ENCODE peak calls at places on chromosomes 5 and 9, in eight cellular contexts. One of them, this sample, is unnamed.

GRCh38 chr5:140351609-140352334 is 5.4 kb upstream of the HBEGF start:
- DNase-seq in Right ventricle myocardium superior: no peak
- DNase-seq in brain microvascular endothelial cell: peak; percentile 79
- DNase-seq in GM13976: peak; percentile 73
- DNase-seq in PC-3: peak; percentile 94
- DNase-seq in effector memory CD4-positive, alpha-beta T cell: no peak
- DNase-seq in NCI-H774: peak; percentile 57
- DNase-seq in iPS DF 19.7: no peak
- DNase-seq in this sample: peak; percentile 77

GRCh38 chr9:27407966-27408365 is 111.0 kb upstream of the EQTN start:
- DNase-seq in NCI-H774: no peak
- DNase-seq in brain microvascular endothelial cell: peak; percentile 77
- DNase-seq in iPS DF 19.7: no peak
- DNase-seq in PC-3: peak; percentile 79
- DNase-seq in effector memory CD4-positive, alpha-beta T cell: no peak
- DNase-seq in Right ventricle myocardium superior: no peak
- DNase-seq in GM13976: no peak
- DNase-seq in this sample: no peak

GRCh38 chr9:123942542-123942941 is 12.6 kb upstream of the DENND1A start:
- DNase-seq in GM13976: no peak
- DNase-seq in Right ventricle myocardium superior: no peak
- DNase-seq in NCI-H774: no peak
- DNase-seq in iPS DF 19.7: no peak
- DNase-seq in effector memory CD4-positive, alpha-beta T cell: no peak
- DNase-seq in brain microvascular endothelial cell: no peak
- DNase-seq in PC-3: no peak
- DNase-seq in this sample: no peak

GRCh38 chr9:94511134-94511942 is 43.5 kb upstream of the PCAT7 start:
- DNase-seq in Right ventricle myocardium superior: no peak
- DNase-seq in iPS DF 19.7: no peak
- DNase-seq in GM13976: no peak
- DNase-seq in NCI-H774: peak; percentile 27
- DNase-seq in PC-3: peak; percentile 19
- DNase-seq in brain microvascular endothelial cell: no peak
- DNase-seq in effector memory CD4-positive, alpha-beta T cell: no peak
- DNase-seq in this sample: no peak

GRCh38 chr9:24413651-24414050 is 132.0 kb downstream of the IZUMO3 start:
- DNase-seq in effector memory CD4-positive, alpha-beta T cell: no peak
- DNase-seq in brain microvascular endothelial cell: no peak
- DNase-seq in iPS DF 19.7: no peak
- DNase-seq in Right ventricle myocardium superior: no peak
- DNase-seq in PC-3: peak; percentile 56
- DNase-seq in GM13976: no peak
- DNase-seq in NCI-H774: no peak
- DNase-seq in this sample: no peak

GRCh38 chr5:142960309-142960696 is 190.1 kb downstream of the ARHGAP26 start:
- DNase-seq in GM13976: no peak
- DNase-seq in iPS DF 19.7: no peak
- DNase-seq in effector memory CD4-positive, alpha-beta T cell: no peak
- DNase-seq in PC-3: peak; percentile 74
- DNase-seq in brain microvascular endothelial cell: peak; percentile 83
- DNase-seq in NCI-H774: no peak
- DNase-seq in Right ventricle myocardium superior: no peak
- DNase-seq in this sample: no peak

GRCh38 chr9:133074111-133074651 is 12.4 kb downstream of the CEL start:
- DNase-seq in Right ventricle myocardium superior: no peak
- DNase-seq in effector memory CD4-positive, alpha-beta T cell: no peak
- DNase-seq in iPS DF 19.7: no peak
- DNase-seq in PC-3: no peak
- DNase-seq in GM13976: no peak
- DNase-seq in brain microvascular endothelial cell: no peak
- DNase-seq in NCI-H774: no peak
- DNase-seq in this sample: no peak

GRCh38 chr9:113511856-113512761 is 48.6 kb downstream of the RGS3 start:
- DNase-seq in iPS DF 19.7: no peak
- DNase-seq in brain microvascular endothelial cell: peak; percentile 55
- DNase-seq in Right ventricle myocardium superior: no peak
- DNase-seq in NCI-H774: no peak
- DNase-seq in effector memory CD4-positive, alpha-beta T cell: peak; percentile 68
- DNase-seq in PC-3: no peak
- DNase-seq in GM13976: peak; percentile 84
- DNase-seq in this sample: no peak

GRCh38 chr9:121350993-121351561 is 19.0 kb downstream of the STOM start:
- DNase-seq in effector memory CD4-positive, alpha-beta T cell: no peak
- DNase-seq in Right ventricle myocardium superior: peak; percentile 72
- DNase-seq in iPS DF 19.7: no peak
- DNase-seq in GM13976: no peak
- DNase-seq in PC-3: peak; percentile 72
- DNase-seq in brain microvascular endothelial cell: peak; percentile 87
- DNase-seq in NCI-H774: no peak
- DNase-seq in this sample: peak; percentile 64

GRCh38 chr9:130149654-130150286 is 22.4 kb upstream of the NCS1 start:
- DNase-seq in brain microvascular endothelial cell: no peak
- DNase-seq in iPS DF 19.7: no peak
- DNase-seq in Right ventricle myocardium superior: peak; percentile 7
- DNase-seq in effector memory CD4-positive, alpha-beta T cell: no peak
- DNase-seq in NCI-H774: no peak
- DNase-seq in GM13976: no peak
- DNase-seq in PC-3: no peak
- DNase-seq in this sample: no peak

GRCh38 chr5:151680944-151681427 is 5.7 kb downstream of the SPARC start:
- DNase-seq in PC-3: no peak
- DNase-seq in iPS DF 19.7: no peak
- DNase-seq in effector memory CD4-positive, alpha-beta T cell: no peak
- DNase-seq in brain microvascular endothelial cell: no peak
- DNase-seq in GM13976: no peak
- DNase-seq in Right ventricle myocardium superior: no peak
- DNase-seq in NCI-H774: no peak
- DNase-seq in this sample: peak; percentile 60

GRCh38 chr9:96084289-96084688 is 208.8 kb downstream of the ERCC6L2 start:
- DNase-seq in iPS DF 19.7: no peak
- DNase-seq in Right ventricle myocardium superior: no peak
- DNase-seq in PC-3: no peak
- DNase-seq in effector memory CD4-positive, alpha-beta T cell: no peak
- DNase-seq in GM13976: no peak
- DNase-seq in brain microvascular endothelial cell: no peak
- DNase-seq in NCI-H774: no peak
- DNase-seq in this sample: no peak

GRCh38 chr9:115118471-115119156 is 657 bp upstream of the TNC start:
- DNase-seq in NCI-H774: peak; percentile 32
- DNase-seq in PC-3: peak; percentile 96
- DNase-seq in GM13976: no peak
- DNase-seq in brain microvascular endothelial cell: peak; percentile 86
- DNase-seq in effector memory CD4-positive, alpha-beta T cell: no peak
- DNase-seq in Right ventricle myocardium superior: peak; percentile 41
- DNase-seq in iPS DF 19.7: peak; percentile 60
- DNase-seq in this sample: no peak

GRCh38 chr5:62486672-62487071 is 74.1 kb downstream of the IPO11 start:
- DNase-seq in effector memory CD4-positive, alpha-beta T cell: no peak
- DNase-seq in brain microvascular endothelial cell: no peak
- DNase-seq in iPS DF 19.7: no peak
- DNase-seq in GM13976: no peak
- DNase-seq in PC-3: peak; percentile 39
- DNase-seq in Right ventricle myocardium superior: no peak
- DNase-seq in NCI-H774: no peak
- DNase-seq in this sample: no peak

GRCh38 chr5:125140855-125141254 is 394.4 kb upstream of the ZNF608 start:
- DNase-seq in iPS DF 19.7: no peak
- DNase-seq in brain microvascular endothelial cell: peak; percentile 60
- DNase-seq in Right ventricle myocardium superior: no peak
- DNase-seq in effector memory CD4-positive, alpha-beta T cell: no peak
- DNase-seq in PC-3: peak; percentile 5
- DNase-seq in GM13976: no peak
- DNase-seq in NCI-H774: no peak
- DNase-seq in this sample: peak; percentile 38

GRCh38 chr9:137085918-137086530 is 761 bp upstream of the MAN1B1 start:
- DNase-seq in PC-3: peak; percentile 44
- DNase-seq in iPS DF 19.7: no peak
- DNase-seq in GM13976: no peak
- DNase-seq in effector memory CD4-positive, alpha-beta T cell: no peak
- DNase-seq in NCI-H774: no peak
- DNase-seq in brain microvascular endothelial cell: no peak
- DNase-seq in Right ventricle myocardium superior: peak; percentile 73
- DNase-seq in this sample: no peak

GRCh38 chr5:15691536-15691935 is 191.6 kb downstream of the FBXL7 start:
- DNase-seq in Right ventricle myocardium superior: no peak
- DNase-seq in GM13976: no peak
- DNase-seq in iPS DF 19.7: no peak
- DNase-seq in effector memory CD4-positive, alpha-beta T cell: no peak
- DNase-seq in brain microvascular endothelial cell: no peak
- DNase-seq in NCI-H774: no peak
- DNase-seq in PC-3: no peak
- DNase-seq in this sample: no peak

GRCh38 chr5:89457411-89458329 is 574.7 kb upstream of the MEF2C start:
- DNase-seq in NCI-H774: no peak
- DNase-seq in Right ventricle myocardium superior: peak; percentile 61
- DNase-seq in PC-3: peak; percentile 90
- DNase-seq in GM13976: no peak
- DNase-seq in effector memory CD4-positive, alpha-beta T cell: no peak
- DNase-seq in brain microvascular endothelial cell: peak; percentile 6
- DNase-seq in iPS DF 19.7: no peak
- DNase-seq in this sample: peak; percentile 25

GRCh38 chr5:76714771-76715483 is 999 bp upstream of the F2R start:
- DNase-seq in GM13976: peak; percentile 49
- DNase-seq in Right ventricle myocardium superior: peak; percentile 54
- DNase-seq in NCI-H774: no peak
- DNase-seq in effector memory CD4-positive, alpha-beta T cell: no peak
- DNase-seq in iPS DF 19.7: no peak
- DNase-seq in brain microvascular endothelial cell: no peak
- DNase-seq in PC-3: no peak
- DNase-seq in this sample: no peak

GRCh38 chr9:18531127-18531526 is 57.2 kb downstream of the ADAMTSL1 start:
- DNase-seq in iPS DF 19.7: no peak
- DNase-seq in NCI-H774: no peak
- DNase-seq in PC-3: no peak
- DNase-seq in brain microvascular endothelial cell: no peak
- DNase-seq in Right ventricle myocardium superior: no peak
- DNase-seq in effector memory CD4-positive, alpha-beta T cell: no peak
- DNase-seq in GM13976: no peak
- DNase-seq in this sample: no peak

GRCh38 chr5:177410575-177410974 is 1.2 kb upstream of the F12 start:
- DNase-seq in iPS DF 19.7: no peak
- DNase-seq in Right ventricle myocardium superior: no peak
- DNase-seq in GM13976: no peak
- DNase-seq in NCI-H774: no peak
- DNase-seq in PC-3: no peak
- DNase-seq in brain microvascular endothelial cell: no peak
- DNase-seq in effector memory CD4-positive, alpha-beta T cell: no peak
- DNase-seq in this sample: no peak

GRCh38 chr5:175823731-175824525 is 47.5 kb upstream of the CPLX2 start:
- DNase-seq in PC-3: no peak
- DNase-seq in brain microvascular endothelial cell: no peak
- DNase-seq in Right ventricle myocardium superior: no peak
- DNase-seq in NCI-H774: peak; percentile 20
- DNase-seq in iPS DF 19.7: no peak
- DNase-seq in GM13976: no peak
- DNase-seq in effector memory CD4-positive, alpha-beta T cell: no peak
- DNase-seq in this sample: no peak

GRCh38 chr9:136095495-136096058 is 488 bp upstream of the NACC2 start:
- DNase-seq in Right ventricle myocardium superior: peak; percentile 76
- DNase-seq in brain microvascular endothelial cell: no peak
- DNase-seq in effector memory CD4-positive, alpha-beta T cell: no peak
- DNase-seq in NCI-H774: no peak
- DNase-seq in iPS DF 19.7: no peak
- DNase-seq in PC-3: peak; percentile 25
- DNase-seq in GM13976: no peak
- DNase-seq in this sample: no peak

GRCh38 chr9:77177894-77178794 is 810 bp downstream of the VPS13A start:
- DNase-seq in NCI-H774: no peak
- DNase-seq in PC-3: peak; percentile 10
- DNase-seq in Right ventricle myocardium superior: peak; percentile 58
- DNase-seq in GM13976: peak; percentile 59
- DNase-seq in iPS DF 19.7: no peak
- DNase-seq in brain microvascular endothelial cell: peak; percentile 20
- DNase-seq in effector memory CD4-positive, alpha-beta T cell: peak; percentile 50
- DNase-seq in this sample: peak; percentile 17

GRCh38 chr9:38162332-38162985 is 93.4 kb upstream of the SHB start:
- DNase-seq in Right ventricle myocardium superior: no peak
- DNase-seq in brain microvascular endothelial cell: no peak
- DNase-seq in NCI-H774: no peak
- DNase-seq in effector memory CD4-positive, alpha-beta T cell: no peak
- DNase-seq in iPS DF 19.7: no peak
- DNase-seq in PC-3: peak; percentile 17
- DNase-seq in GM13976: no peak
- DNase-seq in this sample: no peak

GRCh38 chr5:112757468-112758208 is 20.0 kb downstream of the APC start:
- DNase-seq in PC-3: peak; percentile 79
- DNase-seq in Right ventricle myocardium superior: no peak
- DNase-seq in iPS DF 19.7: no peak
- DNase-seq in effector memory CD4-positive, alpha-beta T cell: no peak
- DNase-seq in GM13976: peak; percentile 46
- DNase-seq in NCI-H774: peak; percentile 32
- DNase-seq in brain microvascular endothelial cell: no peak
- DNase-seq in this sample: peak; percentile 79

GRCh38 chr5:74575741-74576538 is 64.6 kb downstream of the ENC1 start:
- DNase-seq in Right ventricle myocardium superior: no peak
- DNase-seq in brain microvascular endothelial cell: peak; percentile 78
- DNase-seq in GM13976: no peak
- DNase-seq in NCI-H774: no peak
- DNase-seq in effector memory CD4-positive, alpha-beta T cell: no peak
- DNase-seq in PC-3: peak; percentile 86
- DNase-seq in iPS DF 19.7: no peak
- DNase-seq in this sample: no peak

GRCh38 chr9:129270903-129271431 is 92.9 kb upstream of the IER5L start:
- DNase-seq in GM13976: peak; percentile 67
- DNase-seq in brain microvascular endothelial cell: peak; percentile 74
- DNase-seq in effector memory CD4-positive, alpha-beta T cell: no peak
- DNase-seq in iPS DF 19.7: no peak
- DNase-seq in Right ventricle myocardium superior: no peak
- DNase-seq in PC-3: no peak
- DNase-seq in NCI-H774: no peak
- DNase-seq in this sample: no peak

GRCh38 chr9:22278426-22278825 is 168.2 kb upstream of the DMRTA1 start:
- DNase-seq in NCI-H774: no peak
- DNase-seq in brain microvascular endothelial cell: peak; percentile 4
- DNase-seq in Right ventricle myocardium superior: no peak
- DNase-seq in PC-3: no peak
- DNase-seq in GM13976: no peak
- DNase-seq in effector memory CD4-positive, alpha-beta T cell: no peak
- DNase-seq in iPS DF 19.7: no peak
- DNase-seq in this sample: no peak

GRCh38 chr9:134707731-134708671 is 66.4 kb downstream of the COL5A1 start:
- DNase-seq in GM13976: no peak
- DNase-seq in PC-3: no peak
- DNase-seq in Right ventricle myocardium superior: peak; percentile 34
- DNase-seq in brain microvascular endothelial cell: no peak
- DNase-seq in iPS DF 19.7: no peak
- DNase-seq in NCI-H774: no peak
- DNase-seq in effector memory CD4-positive, alpha-beta T cell: no peak
- DNase-seq in this sample: no peak

GRCh38 chr5:151002250-151002649 is 18.1 kb upstream of the GPX3 start:
- DNase-seq in PC-3: peak; percentile 70
- DNase-seq in iPS DF 19.7: no peak
- DNase-seq in Right ventricle myocardium superior: no peak
- DNase-seq in GM13976: no peak
- DNase-seq in NCI-H774: no peak
- DNase-seq in brain microvascular endothelial cell: peak; percentile 44
- DNase-seq in effector memory CD4-positive, alpha-beta T cell: no peak
- DNase-seq in this sample: no peak

This sample was measured in globus pallidus.